ENCODE peak calls at places on chromosomes 2 and 18, in eight cellular contexts. C, Q, S, E, O, U, Z and M are unnamed samples.

GRCh38 chr2:69674301-69674640 is 30.7 kb upstream of the AAK1 start:
- DNase-seq in Z (no peak), E (no peak), O (no peak), Q (no peak), S (no peak), C (no peak), U (no peak), M (no peak)

GRCh38 chr2:74740395-74741075 is 86.5 kb downstream of the SEMA4F start:
- DNase-seq in O (no peak), C (peak), S (no peak), Z (peak), U (no peak), Q (no peak), E (peak), M (no peak)

GRCh38 chr2:47269316-47270232 is 114.5 kb upstream of the STPG4 start:
- DNase-seq in E (peak), S (no peak), C (peak), Z (peak), O (no peak), U (no peak), Q (no peak), M (no peak)

GRCh38 chr2:240566203-240567136 is 1.8 kb upstream of the RNPEPL1 start:
- DNase-seq in U (peak), Q (peak), E (peak), C (peak), Z (peak), S (peak), O (peak), M (peak)

GRCh38 chr2:196315388-196316049 is 144.1 kb upstream of the STK17B start:
- DNase-seq in C (no peak), Z (no peak), E (no peak), U (no peak), S (no peak), O (no peak), Q (no peak), M (no peak)

GRCh38 chr2:18834341-18834740 is 245.0 kb upstream of the NT5C1B start:
- DNase-seq in S (no peak), E (no peak), O (no peak), C (no peak), Q (no peak), Z (peak), U (no peak), M (no peak)

GRCh38 chr2:98099939-98100743 is 13.2 kb downstream of the VWA3B start:
- DNase-seq in U (no peak), Z (no peak), C (no peak), Q (no peak), O (no peak), E (no peak), S (no peak), M (no peak)

GRCh38 chr2:118120001-118120400 is 31.7 kb downstream of the INSIG2 start:
- DNase-seq in C (no peak), Q (no peak), O (no peak), U (no peak), S (no peak), Z (no peak), E (no peak), M (no peak)

GRCh38 chr18:41490861-41491260 is 464.2 kb upstream of the PIK3C3 start:
- DNase-seq in E (no peak), U (no peak), O (no peak), Z (no peak), Q (no peak), S (no peak), C (no peak), M (no peak)

GRCh38 chr2:47784349-47784851 is 1.5 kb downstream of the MSH6 start:
- DNase-seq in C (no peak), O (no peak), S (no peak), Z (no peak), Q (no peak), E (peak), U (no peak), M (no peak)

GRCh38 chr2:9747396-9747795 is 95.9 kb upstream of the TAF1B start:
- DNase-seq in U (no peak), Z (no peak), S (no peak), Q (no peak), E (no peak), C (no peak), O (no peak), M (no peak)

GRCh38 chr2:30688956-30689401 is 118.3 kb downstream of the CAPN13 start:
- DNase-seq in Z (no peak), E (no peak), S (no peak), U (no peak), Q (no peak), O (no peak), C (no peak), M (no peak)

GRCh38 chr2:204109681-204110080 is 173.1 kb downstream of the ICOS start:
- DNase-seq in Z (no peak), S (no peak), C (no peak), E (no peak), O (no peak), U (no peak), Q (no peak), M (no peak)